ENCODE peak calls at places on chromosomes 1 and 21, in five cellular contexts. One of them, this sample, is unnamed. For H3K36me3 and H3K4me1, the result is how much of the 10 kb centered on the place peaks cover.

GRCh38 chr1:164466429-164466828 is 92.6 kb upstream of the PBX1 start:
- DNase-seq in IMR-90: no peak
- DNase-seq in aorta: no peak
- DNase-seq in transverse colon: no peak
- DNase-seq in cardiac muscle cell: no peak
- DNase-seq in this sample: no peak

GRCh38 chr21:31409849-31410762 is 66.0 kb upstream of the TIAM1 start:
- DNase-seq in IMR-90: no peak
- DNase-seq in aorta: no peak
- DNase-seq in transverse colon: no peak
- DNase-seq in cardiac muscle cell: no peak
- DNase-seq in this sample: no peak

GRCh38 chr1:89310976-89311375 is 38.3 kb upstream of the GBP5 start:
- DNase-seq in IMR-90: no peak
- DNase-seq in aorta: no peak
- DNase-seq in transverse colon: no peak
- DNase-seq in cardiac muscle cell: no peak
- DNase-seq in this sample: no peak

GRCh38 chr1:235562589-235562988 is 58.3 kb upstream of the B3GALNT2 start:
- DNase-seq in IMR-90: no peak
- DNase-seq in aorta: no peak
- DNase-seq in transverse colon: no peak
- DNase-seq in cardiac muscle cell: no peak
- DNase-seq in this sample: no peak

GRCh38 chr1:76408303-76408702 is 333.8 kb downstream of the ST6GALNAC3 start:
- DNase-seq in IMR-90: no peak
- DNase-seq in aorta: no peak
- DNase-seq in transverse colon: no peak
- DNase-seq in cardiac muscle cell: no peak
- DNase-seq in this sample: no peak

GRCh38 chr1:199685369-199685768 is 342.1 kb upstream of the NR5A2 start:
- DNase-seq in IMR-90: peak
- DNase-seq in aorta: no peak
- DNase-seq in transverse colon: no peak
- DNase-seq in cardiac muscle cell: no peak
- DNase-seq in this sample: no peak

GRCh38 chr1:21260405-21261129 is 29.7 kb downstream of the ECE1 start:
- DNase-seq in IMR-90: no peak
- DNase-seq in aorta: no peak
- DNase-seq in transverse colon: no peak
- DNase-seq in cardiac muscle cell: no peak
- DNase-seq in this sample: no peak

GRCh38 chr1:47262787-47263413 is 30.9 kb upstream of the TAL1 start:
- DNase-seq in IMR-90: peak
- DNase-seq in aorta: no peak
- DNase-seq in transverse colon: peak
- DNase-seq in cardiac muscle cell: peak
- DNase-seq in this sample: peak

GRCh38 chr1:155003766-155004351 is 1.3 kb downstream of the ZBTB7B start:
- DNase-seq in IMR-90: peak
- DNase-seq in aorta: peak
- DNase-seq in transverse colon: peak
- DNase-seq in cardiac muscle cell: peak
- DNase-seq in this sample: peak

GRCh38 chr1:9726406-9726805 is 74.9 kb downstream of the PIK3CD start:
- DNase-seq in IMR-90: no peak
- DNase-seq in aorta: no peak
- DNase-seq in transverse colon: no peak
- DNase-seq in cardiac muscle cell: no peak
- DNase-seq in this sample: no peak

GRCh38 chr21:15592271-15592860 is 137.4 kb upstream of the USP25 start:
- DNase-seq in IMR-90: peak
- DNase-seq in aorta: no peak
- DNase-seq in transverse colon: no peak
- DNase-seq in cardiac muscle cell: peak
- DNase-seq in this sample: no peak

GRCh38 chr21:45478115-45478801 is 64.0 kb downstream of the SLC19A1 start:
- DNase-seq in IMR-90: peak
- DNase-seq in aorta: peak
- DNase-seq in transverse colon: peak
- DNase-seq in cardiac muscle cell: peak
- DNase-seq in this sample: peak

GRCh38 chr1:109807822-109808680 is 44.3 kb upstream of the EPS8L3 start:
- DNase-seq in IMR-90: peak
- DNase-seq in aorta: no peak
- DNase-seq in transverse colon: no peak
- DNase-seq in cardiac muscle cell: no peak
- DNase-seq in this sample: no peak

GRCh38 chr1:119358661-119359060 is 9.9 kb upstream of the HAO2 start:
- DNase-seq in IMR-90: no peak
- DNase-seq in aorta: no peak
- DNase-seq in transverse colon: no peak
- DNase-seq in cardiac muscle cell: no peak
- DNase-seq in this sample: no peak

GRCh38 chr1:10904396-10905358 is 107.8 kb upstream of the TARDBP start:
- DNase-seq in IMR-90: no peak
- DNase-seq in aorta: peak
- DNase-seq in transverse colon: no peak
- DNase-seq in cardiac muscle cell: peak
- DNase-seq in this sample: no peak

GRCh38 chr1:162396201-162396906 is 14.8 kb downstream of the C1orf226 start:
- DNase-seq in IMR-90: no peak
- DNase-seq in aorta: no peak
- DNase-seq in transverse colon: no peak
- DNase-seq in cardiac muscle cell: no peak
- DNase-seq in this sample: no peak

GRCh38 chr1:237223419-237223818 is 181.4 kb downstream of the RYR2 start:
- DNase-seq in IMR-90: no peak
- DNase-seq in aorta: no peak
- DNase-seq in transverse colon: no peak
- DNase-seq in cardiac muscle cell: no peak
- DNase-seq in this sample: no peak

GRCh38 chr1:207396360-207396759 is 57.8 kb upstream of the CR2 start:
- DNase-seq in IMR-90: no peak
- DNase-seq in aorta: no peak
- DNase-seq in transverse colon: no peak
- DNase-seq in cardiac muscle cell: no peak
- DNase-seq in this sample: no peak

GRCh38 chr1:153549741-153550397 is 811 bp upstream of the S100A3 start:
- DNase-seq in IMR-90: no peak
- DNase-seq in aorta: peak
- DNase-seq in transverse colon: peak
- DNase-seq in cardiac muscle cell: no peak
- DNase-seq in this sample: no peak

GRCh38 chr1:28326980-28327379 is 1.9 kb upstream of the MED18 start:
- DNase-seq in IMR-90: peak
- DNase-seq in aorta: no peak
- DNase-seq in transverse colon: no peak
- DNase-seq in cardiac muscle cell: no peak
- DNase-seq in this sample: no peak

GRCh38 chr1:234595899-234596298 is 14.1 kb downstream of the IRF2BP2 start:
- DNase-seq in IMR-90: no peak
- DNase-seq in aorta: no peak
- DNase-seq in transverse colon: no peak
- DNase-seq in cardiac muscle cell: no peak
- DNase-seq in this sample: no peak

GRCh38 chr1:9626201-9626608 is 25.3 kb upstream of the PIK3CD start:
- DNase-seq in IMR-90: no peak
- DNase-seq in aorta: no peak
- DNase-seq in transverse colon: no peak
- DNase-seq in cardiac muscle cell: no peak
- DNase-seq in this sample: no peak

GRCh38 chr1:69433073-69433472 is 134.6 kb upstream of the LRRC7 start:
- DNase-seq in IMR-90: no peak
- DNase-seq in aorta: no peak
- DNase-seq in transverse colon: no peak
- DNase-seq in cardiac muscle cell: no peak
- DNase-seq in this sample: no peak

GRCh38 chr21:25934771-25935224 is 200.0 kb downstream of the GABPA start:
- DNase-seq in IMR-90: peak
- DNase-seq in aorta: peak
- DNase-seq in transverse colon: peak
- DNase-seq in cardiac muscle cell: no peak
- DNase-seq in this sample: peak

DNA sequence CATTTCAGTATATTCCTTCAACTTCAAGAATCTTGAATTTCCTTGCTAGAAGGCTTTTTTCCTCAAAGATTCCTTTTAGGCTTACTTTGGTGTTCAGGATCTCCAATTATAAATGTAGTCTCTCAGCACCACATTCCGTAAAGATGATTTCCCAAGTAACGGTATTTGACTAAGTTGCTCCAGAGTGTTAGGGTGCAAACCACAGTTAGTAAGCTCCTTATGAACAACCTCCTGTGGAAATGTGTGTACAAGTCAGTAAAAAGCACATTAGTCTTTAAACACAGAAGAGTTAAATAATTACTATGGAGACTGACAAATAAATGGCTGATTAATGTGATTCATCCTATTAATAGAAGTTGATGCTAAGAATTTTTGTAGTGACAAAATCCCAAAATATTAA is 10.3 kb downstream of the DONSON start:
- DNase-seq in IMR-90: peak
- DNase-seq in aorta: no peak
- DNase-seq in transverse colon: no peak
- DNase-seq in cardiac muscle cell: no peak
- DNase-seq in this sample: no peak
- H3K36me3 ChIP-seq in IMR-90: under half
- H3K36me3 ChIP-seq in aorta: under half
- H3K36me3 ChIP-seq in transverse colon: under half
- H3K36me3 ChIP-seq in cardiac muscle cell: half or more
- H3K36me3 ChIP-seq in this sample: under half

GRCh38 chr1:229815076-229815475 is 189.0 kb downstream of the URB2 start:
- DNase-seq in IMR-90: no peak
- DNase-seq in aorta: no peak
- DNase-seq in transverse colon: no peak
- DNase-seq in cardiac muscle cell: no peak
- DNase-seq in this sample: no peak
- H3K4me1 ChIP-seq in IMR-90: under half
- H3K4me1 ChIP-seq in aorta: under half
- H3K4me1 ChIP-seq in transverse colon: under half
- H3K4me1 ChIP-seq in cardiac muscle cell: under half
- H3K4me1 ChIP-seq in this sample: under half

GRCh38 chr1:30477588-30477987 is 245.8 kb downstream of the MATN1 start:
- DNase-seq in IMR-90: no peak
- DNase-seq in aorta: no peak
- DNase-seq in transverse colon: no peak
- DNase-seq in cardiac muscle cell: no peak
- DNase-seq in this sample: peak
- H3K4me3 ChIP-seq in IMR-90: no peak
- H3K4me3 ChIP-seq in aorta: no peak
- H3K4me3 ChIP-seq in transverse colon: no peak
- H3K4me3 ChIP-seq in cardiac muscle cell: no peak
- H3K4me3 ChIP-seq in this sample: no peak

GRCh38 chr1:231536099-231536498 is 7.6 kb downstream of the TSNAX start:
- DNase-seq in IMR-90: no peak
- DNase-seq in aorta: no peak
- DNase-seq in transverse colon: no peak
- DNase-seq in cardiac muscle cell: no peak
- DNase-seq in this sample: no peak
- H3K36me3 ChIP-seq in IMR-90: under half
- H3K36me3 ChIP-seq in aorta: under half
- H3K36me3 ChIP-seq in transverse colon: under half
- H3K36me3 ChIP-seq in cardiac muscle cell: under half
- H3K36me3 ChIP-seq in this sample: under half

GRCh38 chr1:99811747-99812146 is 38.4 kb upstream of the AGL start:
- DNase-seq in IMR-90: no peak
- DNase-seq in aorta: no peak
- DNase-seq in transverse colon: no peak
- DNase-seq in cardiac muscle cell: no peak
- DNase-seq in this sample: no peak
- H3K4me1 ChIP-seq in IMR-90: under half
- H3K4me1 ChIP-seq in aorta: under half
- H3K4me1 ChIP-seq in transverse colon: under half
- H3K4me1 ChIP-seq in cardiac muscle cell: under half
- H3K4me1 ChIP-seq in this sample: under half

GRCh38 chr1:167627615-167627864 is 2.5 kb upstream of the RCSD1 start:
- DNase-seq in IMR-90: no peak
- DNase-seq in aorta: no peak
- DNase-seq in transverse colon: no peak
- DNase-seq in cardiac muscle cell: no peak
- DNase-seq in this sample: no peak
- H3K4me3 ChIP-seq in IMR-90: no peak
- H3K4me3 ChIP-seq in aorta: no peak
- H3K4me3 ChIP-seq in transverse colon: no peak
- H3K4me3 ChIP-seq in cardiac muscle cell: no peak
- H3K4me3 ChIP-seq in this sample: no peak

This sample was measured in stomach.